ENCODE peak calls at places on chromosomes 13 and 19, in five cellular contexts. One of them, this sample, is unnamed.

GRCh38 chr13:33751151-33751550 is 66.8 kb upstream of the RFC3 start:
- DNase-seq in transverse colon: no peak
- DNase-seq in glutamatergic neuron: no peak
- DNase-seq in fibroblast of pulmonary artery: peak
- DNase-seq in Calu3: no peak
- DNase-seq in this sample: no peak

GRCh38 chr13:98466634-98467236 is 110.2 kb downstream of the STK24 start:
- DNase-seq in transverse colon: peak
- DNase-seq in glutamatergic neuron: peak
- DNase-seq in fibroblast of pulmonary artery: peak
- DNase-seq in Calu3: peak
- DNase-seq in this sample: peak

GRCh38 chr19:1064661-1065605 is 2.0 kb upstream of the ARHGAP45 start:
- DNase-seq in transverse colon: peak
- DNase-seq in glutamatergic neuron: peak
- DNase-seq in fibroblast of pulmonary artery: peak
- DNase-seq in Calu3: peak
- DNase-seq in this sample: peak

GRCh38 chr19:4980838-4981680 is 12.1 kb downstream of the KDM4B start:
- DNase-seq in transverse colon: no peak
- DNase-seq in glutamatergic neuron: no peak
- DNase-seq in fibroblast of pulmonary artery: no peak
- DNase-seq in Calu3: no peak
- DNase-seq in this sample: no peak

GRCh38 chr13:48776396-48776795 is 122.7 kb downstream of the CYSLTR2 start:
- DNase-seq in transverse colon: no peak
- DNase-seq in glutamatergic neuron: no peak
- DNase-seq in fibroblast of pulmonary artery: no peak
- DNase-seq in Calu3: no peak
- DNase-seq in this sample: no peak

GRCh38 chr13:59112375-59112774 is 1051.4 kb downstream of the DIAPH3 start:
- DNase-seq in transverse colon: peak
- DNase-seq in glutamatergic neuron: no peak
- DNase-seq in fibroblast of pulmonary artery: peak
- DNase-seq in Calu3: no peak
- DNase-seq in this sample: peak

GRCh38 chr19:14164088-14164487 is 27.7 kb upstream of the ASF1B start:
- DNase-seq in transverse colon: no peak
- DNase-seq in glutamatergic neuron: no peak
- DNase-seq in fibroblast of pulmonary artery: no peak
- DNase-seq in Calu3: no peak
- DNase-seq in this sample: no peak

GRCh38 chr19:38683393-38684077 is 36.1 kb downstream of the ACTN4 start:
- DNase-seq in transverse colon: peak
- DNase-seq in glutamatergic neuron: peak
- DNase-seq in fibroblast of pulmonary artery: peak
- DNase-seq in Calu3: peak
- DNase-seq in this sample: no peak

GRCh38 chr13:81872581-81872980 is 1531.7 kb upstream of the SPRY2 start:
- DNase-seq in transverse colon: no peak
- DNase-seq in glutamatergic neuron: no peak
- DNase-seq in fibroblast of pulmonary artery: no peak
- DNase-seq in Calu3: peak
- DNase-seq in this sample: peak

GRCh38 chr13:110028838-110029621 is 242.6 kb upstream of the IRS2 start:
- DNase-seq in transverse colon: no peak
- DNase-seq in glutamatergic neuron: no peak
- DNase-seq in fibroblast of pulmonary artery: no peak
- DNase-seq in Calu3: no peak
- DNase-seq in this sample: no peak

GRCh38 chr19:13045812-13046211 is 50.5 kb downstream of the NFIX start:
- DNase-seq in transverse colon: no peak
- DNase-seq in glutamatergic neuron: no peak
- DNase-seq in fibroblast of pulmonary artery: no peak
- DNase-seq in Calu3: no peak
- DNase-seq in this sample: no peak

GRCh38 chr13:110259651-110260050 is 47.3 kb downstream of the COL4A1 start:
- DNase-seq in transverse colon: no peak
- DNase-seq in glutamatergic neuron: no peak
- DNase-seq in fibroblast of pulmonary artery: no peak
- DNase-seq in Calu3: no peak
- DNase-seq in this sample: no peak

GRCh38 chr19:13132471-13133166 is 14.6 kb downstream of the NACC1 start:
- DNase-seq in transverse colon: no peak
- DNase-seq in glutamatergic neuron: no peak
- DNase-seq in fibroblast of pulmonary artery: peak
- DNase-seq in Calu3: no peak
- DNase-seq in this sample: no peak

GRCh38 chr19:53394522-53394973 is 401 bp upstream of the ZNF765 start:
- DNase-seq in transverse colon: peak
- DNase-seq in glutamatergic neuron: peak
- DNase-seq in fibroblast of pulmonary artery: no peak
- DNase-seq in Calu3: no peak
- DNase-seq in this sample: no peak

GRCh38 chr19:31386806-31387205 is 37.6 kb upstream of the TSHZ3 start:
- DNase-seq in transverse colon: no peak
- DNase-seq in glutamatergic neuron: no peak
- DNase-seq in fibroblast of pulmonary artery: no peak
- DNase-seq in Calu3: no peak
- DNase-seq in this sample: no peak

GRCh38 chr13:43009506-43009905 is 13.9 kb upstream of the DNAJC15 start:
- DNase-seq in transverse colon: no peak
- DNase-seq in glutamatergic neuron: no peak
- DNase-seq in fibroblast of pulmonary artery: peak
- DNase-seq in Calu3: no peak
- DNase-seq in this sample: no peak

GRCh38 chr19:18708452-18709231 is 25.2 kb downstream of the CRTC1 start:
- DNase-seq in transverse colon: no peak
- DNase-seq in glutamatergic neuron: no peak
- DNase-seq in fibroblast of pulmonary artery: no peak
- DNase-seq in Calu3: no peak
- DNase-seq in this sample: no peak

GRCh38 chr19:58170860-58171259 is 12.0 kb upstream of the ZNF274 start:
- DNase-seq in transverse colon: no peak
- DNase-seq in glutamatergic neuron: no peak
- DNase-seq in fibroblast of pulmonary artery: peak
- DNase-seq in Calu3: no peak
- DNase-seq in this sample: no peak

GRCh38 chr13:47478985-47479384 is 522.1 kb downstream of the SUCLA2 start:
- DNase-seq in transverse colon: no peak
- DNase-seq in glutamatergic neuron: no peak
- DNase-seq in fibroblast of pulmonary artery: no peak
- DNase-seq in Calu3: no peak
- DNase-seq in this sample: no peak

GRCh38 chr19:29285878-29286277 is 72.9 kb upstream of the UQCRFS1 start:
- DNase-seq in transverse colon: no peak
- DNase-seq in glutamatergic neuron: peak
- DNase-seq in fibroblast of pulmonary artery: no peak
- DNase-seq in Calu3: no peak
- DNase-seq in this sample: peak

GRCh38 chr13:23510979-23511735 is 59.1 kb upstream of the TNFRSF19 start:
- DNase-seq in transverse colon: no peak
- DNase-seq in glutamatergic neuron: peak
- DNase-seq in fibroblast of pulmonary artery: peak
- DNase-seq in Calu3: no peak
- DNase-seq in this sample: no peak

GRCh38 chr13:75352641-75353327 is 129.2 kb downstream of the TBC1D4 start:
- DNase-seq in transverse colon: no peak
- DNase-seq in glutamatergic neuron: no peak
- DNase-seq in fibroblast of pulmonary artery: no peak
- DNase-seq in Calu3: no peak
- DNase-seq in this sample: no peak

GRCh38 chr13:49711218-49711863 is 20.1 kb upstream of the EBPL start:
- DNase-seq in transverse colon: no peak
- DNase-seq in glutamatergic neuron: no peak
- DNase-seq in fibroblast of pulmonary artery: peak
- DNase-seq in Calu3: no peak
- DNase-seq in this sample: no peak

GRCh38 chr19:38143847-38144246 is 80.2 kb downstream of the DPF1 start:
- DNase-seq in transverse colon: no peak
- DNase-seq in glutamatergic neuron: no peak
- DNase-seq in fibroblast of pulmonary artery: no peak
- DNase-seq in Calu3: no peak
- DNase-seq in this sample: no peak

GRCh38 chr19:6460099-6460884 is 700 bp upstream of the SLC25A23 start:
- DNase-seq in transverse colon: peak
- DNase-seq in glutamatergic neuron: peak
- DNase-seq in fibroblast of pulmonary artery: peak
- DNase-seq in Calu3: peak
- DNase-seq in this sample: peak

GRCh38 chr19:30784850-30785459 is 412.8 kb downstream of the ZNF536 start:
- DNase-seq in transverse colon: peak
- DNase-seq in glutamatergic neuron: peak
- DNase-seq in fibroblast of pulmonary artery: peak
- DNase-seq in Calu3: peak
- DNase-seq in this sample: peak

GRCh38 chr13:52405767-52406494 is at the start of gene THSD1:
- DNase-seq in transverse colon: peak
- DNase-seq in glutamatergic neuron: peak
- DNase-seq in fibroblast of pulmonary artery: peak
- DNase-seq in Calu3: peak
- DNase-seq in this sample: no peak

GRCh38 chr13:32881074-32881791 is 135.0 kb upstream of the KL start:
- DNase-seq in transverse colon: no peak
- DNase-seq in glutamatergic neuron: no peak
- DNase-seq in fibroblast of pulmonary artery: peak
- DNase-seq in Calu3: no peak
- DNase-seq in this sample: no peak

GRCh38 chr13:35496761-35497386 is 20.4 kb upstream of the MAB21L1 start:
- DNase-seq in transverse colon: no peak
- DNase-seq in glutamatergic neuron: no peak
- DNase-seq in fibroblast of pulmonary artery: peak
- DNase-seq in Calu3: no peak
- DNase-seq in this sample: no peak

GRCh38 chr19:16582486-16583261 is 10.5 kb upstream of the SLC35E1 start:
- DNase-seq in transverse colon: no peak
- DNase-seq in glutamatergic neuron: no peak
- DNase-seq in fibroblast of pulmonary artery: no peak
- DNase-seq in Calu3: no peak
- DNase-seq in this sample: no peak

GRCh38 chr13:99033814-99034213 is 56.0 kb upstream of the DOCK9 start:
- DNase-seq in transverse colon: no peak
- DNase-seq in glutamatergic neuron: no peak
- DNase-seq in fibroblast of pulmonary artery: peak
- DNase-seq in Calu3: no peak
- DNase-seq in this sample: no peak

GRCh38 chr19:46021531-46022041 is 1.3 kb downstream of the PGLYRP1 start:
- DNase-seq in transverse colon: peak
- DNase-seq in glutamatergic neuron: no peak
- DNase-seq in fibroblast of pulmonary artery: no peak
- DNase-seq in Calu3: no peak
- DNase-seq in this sample: no peak
- TF ChIP-seq CTCF in transverse colon: no peak
- TF ChIP-seq CTCF in glutamatergic neuron: no peak
- TF ChIP-seq CTCF in fibroblast of pulmonary artery: no peak
- TF ChIP-seq CTCF in Calu3: no peak
- TF ChIP-seq CTCF in this sample: no peak

GRCh38 chr13:39016789-39017188 is 21.1 kb downstream of the PROSER1 start:
- DNase-seq in transverse colon: peak
- DNase-seq in glutamatergic neuron: peak
- DNase-seq in fibroblast of pulmonary artery: peak
- DNase-seq in Calu3: no peak
- DNase-seq in this sample: peak
- TF ChIP-seq CTCF in transverse colon: peak
- TF ChIP-seq CTCF in glutamatergic neuron: peak
- TF ChIP-seq CTCF in fibroblast of pulmonary artery: peak
- TF ChIP-seq CTCF in Calu3: no peak
- TF ChIP-seq CTCF in this sample: peak

DNA sequence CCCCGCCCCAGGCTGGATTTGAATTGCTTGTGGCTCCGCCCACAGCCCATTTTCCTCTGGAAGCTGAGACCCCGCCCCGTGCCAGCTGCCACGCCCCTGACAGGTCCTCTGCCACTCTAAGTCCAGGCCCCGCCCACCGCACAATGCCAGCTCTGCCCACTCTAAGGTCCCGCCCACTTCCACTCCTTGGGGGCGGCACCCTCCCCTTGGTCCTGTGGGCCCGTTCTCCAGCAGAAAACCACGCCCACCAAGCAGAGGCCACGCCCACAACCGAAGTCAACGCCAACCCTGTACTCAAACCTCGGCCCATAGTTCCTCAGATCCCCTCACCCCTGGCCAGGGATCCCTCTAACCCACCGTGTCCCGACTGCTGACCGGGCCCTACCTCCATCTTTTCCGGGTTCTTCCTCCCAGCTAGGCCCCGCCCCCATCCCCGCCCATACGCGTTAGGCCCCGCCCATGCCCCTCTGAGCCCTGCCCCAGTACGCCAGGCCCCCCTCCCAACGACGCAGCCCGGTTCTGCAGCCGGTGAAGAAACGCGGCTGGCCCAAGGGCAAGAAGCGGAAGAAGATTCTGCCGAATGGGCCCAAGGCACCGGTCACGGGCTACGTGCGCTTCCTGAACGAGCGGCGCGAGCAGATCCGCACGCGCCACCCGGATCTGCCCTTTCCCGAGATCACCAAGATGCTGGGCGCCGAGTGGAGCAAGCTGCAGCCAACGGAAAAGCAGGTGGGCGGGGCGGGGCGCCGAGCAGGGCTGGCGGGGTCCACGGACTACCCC is 1.3 kb downstream of the HMG20B start:
- DNase-seq in transverse colon: peak
- DNase-seq in glutamatergic neuron: peak
- DNase-seq in fibroblast of pulmonary artery: peak
- DNase-seq in Calu3: peak
- DNase-seq in this sample: peak
- TF ChIP-seq CTCF in transverse colon: no peak
- TF ChIP-seq CTCF in glutamatergic neuron: no peak
- TF ChIP-seq CTCF in fibroblast of pulmonary artery: no peak
- TF ChIP-seq CTCF in Calu3: no peak
- TF ChIP-seq CTCF in this sample: no peak

GRCh38 chr13:77016888-77017623 is 9.9 kb downstream of the FBXL3 start:
- DNase-seq in transverse colon: no peak
- DNase-seq in glutamatergic neuron: no peak
- DNase-seq in fibroblast of pulmonary artery: no peak
- DNase-seq in Calu3: no peak
- DNase-seq in this sample: no peak
- TF ChIP-seq CTCF in transverse colon: no peak
- TF ChIP-seq CTCF in glutamatergic neuron: no peak
- TF ChIP-seq CTCF in fibroblast of pulmonary artery: no peak
- TF ChIP-seq CTCF in Calu3: no peak
- TF ChIP-seq CTCF in this sample: no peak